ENCODE peak calls at places on chromosomes 6 and 20, in four cellular contexts. One of them, this sample, is unnamed.

GRCh38 chr6:158150701-158151100 is 17.4 kb downstream of the SERAC1 start:
- DNase-seq in activated naive CD8-positive, alpha-beta T cell treated with anti-CD3 and anti-CD28 coated beads, Interleukin-2, amount 50 U/mL, for 24 hours: no peak
- DNase-seq in iris pigment epithelial cell: peak; percentile 91
- DNase-seq in stimulated activated CD8-positive, alpha-beta memory T cell treated with anti-CD3 and anti-CD28 coated beads, Interleukin-12 subunit alpha, Interleukin-12 subunit beta, amount 100 ng/mL, for 4 hours: no peak
- DNase-seq in this sample: no peak

GRCh38 chr6:91083226-91083625 is 496.4 kb upstream of the MAP3K7 start:
- DNase-seq in activated naive CD8-positive, alpha-beta T cell treated with anti-CD3 and anti-CD28 coated beads, Interleukin-2, amount 50 U/mL, for 24 hours: no peak
- DNase-seq in iris pigment epithelial cell: peak; percentile 2
- DNase-seq in stimulated activated CD8-positive, alpha-beta memory T cell treated with anti-CD3 and anti-CD28 coated beads, Interleukin-12 subunit alpha, Interleukin-12 subunit beta, amount 100 ng/mL, for 4 hours: no peak
- DNase-seq in this sample: no peak

GRCh38 chr6:149563203-149563927 is 2.8 kb upstream of the GINM1 start:
- DNase-seq in activated naive CD8-positive, alpha-beta T cell treated with anti-CD3 and anti-CD28 coated beads, Interleukin-2, amount 50 U/mL, for 24 hours: no peak
- DNase-seq in iris pigment epithelial cell: peak; percentile 75
- DNase-seq in stimulated activated CD8-positive, alpha-beta memory T cell treated with anti-CD3 and anti-CD28 coated beads, Interleukin-12 subunit alpha, Interleukin-12 subunit beta, amount 100 ng/mL, for 4 hours: no peak
- DNase-seq in this sample: no peak

GRCh38 chr6:142440603-142441293 is 138.9 kb downstream of the ADGRG6 start:
- DNase-seq in activated naive CD8-positive, alpha-beta T cell treated with anti-CD3 and anti-CD28 coated beads, Interleukin-2, amount 50 U/mL, for 24 hours: no peak
- DNase-seq in iris pigment epithelial cell: no peak
- DNase-seq in stimulated activated CD8-positive, alpha-beta memory T cell treated with anti-CD3 and anti-CD28 coated beads, Interleukin-12 subunit alpha, Interleukin-12 subunit beta, amount 100 ng/mL, for 4 hours: no peak
- DNase-seq in this sample: no peak

GRCh38 chr6:33206864-33207568 is 1.3 kb upstream of the RING1 start:
- DNase-seq in activated naive CD8-positive, alpha-beta T cell treated with anti-CD3 and anti-CD28 coated beads, Interleukin-2, amount 50 U/mL, for 24 hours: no peak
- DNase-seq in iris pigment epithelial cell: no peak
- DNase-seq in stimulated activated CD8-positive, alpha-beta memory T cell treated with anti-CD3 and anti-CD28 coated beads, Interleukin-12 subunit alpha, Interleukin-12 subunit beta, amount 100 ng/mL, for 4 hours: no peak
- DNase-seq in this sample: peak; percentile 57

GRCh38 chr6:15369838-15370237 is 124.0 kb downstream of the JARID2 start:
- DNase-seq in activated naive CD8-positive, alpha-beta T cell treated with anti-CD3 and anti-CD28 coated beads, Interleukin-2, amount 50 U/mL, for 24 hours: no peak
- DNase-seq in iris pigment epithelial cell: no peak
- DNase-seq in stimulated activated CD8-positive, alpha-beta memory T cell treated with anti-CD3 and anti-CD28 coated beads, Interleukin-12 subunit alpha, Interleukin-12 subunit beta, amount 100 ng/mL, for 4 hours: no peak
- DNase-seq in this sample: no peak

GRCh38 chr20:35002426-35003210 is 47.0 kb downstream of the MYH7B start:
- DNase-seq in activated naive CD8-positive, alpha-beta T cell treated with anti-CD3 and anti-CD28 coated beads, Interleukin-2, amount 50 U/mL, for 24 hours: no peak
- DNase-seq in iris pigment epithelial cell: no peak
- DNase-seq in stimulated activated CD8-positive, alpha-beta memory T cell treated with anti-CD3 and anti-CD28 coated beads, Interleukin-12 subunit alpha, Interleukin-12 subunit beta, amount 100 ng/mL, for 4 hours: no peak
- DNase-seq in this sample: no peak

GRCh38 chr6:1770435-1770843 is 160.7 kb downstream of the FOXC1 start:
- DNase-seq in activated naive CD8-positive, alpha-beta T cell treated with anti-CD3 and anti-CD28 coated beads, Interleukin-2, amount 50 U/mL, for 24 hours: peak; percentile 49
- DNase-seq in iris pigment epithelial cell: peak; percentile 60
- DNase-seq in stimulated activated CD8-positive, alpha-beta memory T cell treated with anti-CD3 and anti-CD28 coated beads, Interleukin-12 subunit alpha, Interleukin-12 subunit beta, amount 100 ng/mL, for 4 hours: no peak
- DNase-seq in this sample: no peak

GRCh38 chr6:52552278-52552643 is 24.6 kb downstream of the TRAM2 start:
- DNase-seq in activated naive CD8-positive, alpha-beta T cell treated with anti-CD3 and anti-CD28 coated beads, Interleukin-2, amount 50 U/mL, for 24 hours: no peak
- DNase-seq in iris pigment epithelial cell: no peak
- DNase-seq in stimulated activated CD8-positive, alpha-beta memory T cell treated with anti-CD3 and anti-CD28 coated beads, Interleukin-12 subunit alpha, Interleukin-12 subunit beta, amount 100 ng/mL, for 4 hours: no peak
- DNase-seq in this sample: no peak

This sample was measured in endothelial cell.